ENCODE peak calls at places on chromosomes 4 and X, in four cellular contexts. O is upper lobe of left lung, L is GM23248, U is H1. P is an unnamed sample.
A peak's percentile ranks its signal among the peaks of the same experiment; 100 is the strongest.

GRCh38 chr4:76011700-76012387 is 4.5 kb upstream of the CXCL9 start:
- DNase-seq in O (peak; percentile 63), L (peak; percentile 92), U (peak; percentile 49), P (no peak)

GRCh38 chr4:39062094-39062493 is at the start of gene KLHL5:
- DNase-seq in O (no peak), L (peak; percentile 28), U (no peak), P (no peak)

GRCh38 chrX:119218198-119218597 is 17.9 kb upstream of the PGRMC1 start:
- DNase-seq in O (no peak), L (peak; percentile 49), U (no peak), P (no peak)

GRCh38 chr4:103306870-103307345 is 108.8 kb upstream of the CENPE start:
- DNase-seq in O (peak; percentile 13), L (peak; percentile 8), U (no peak), P (peak; percentile 28)

GRCh38 chrX:18426004-18426320 is 554 bp downstream of the CDKL5 start:
- DNase-seq in O (peak; percentile 85), L (peak; percentile 16), U (no peak), P (peak; percentile 1)

GRCh38 chr4:85909851-85910250 is 434.9 kb downstream of the ARHGAP24 start:
- DNase-seq in O (peak; percentile 56), L (no peak), U (no peak), P (peak; percentile 51)

GRCh38 chr4:185559913-185560281 is 24.6 kb upstream of the PDLIM3 start:
- DNase-seq in O (no peak), L (peak; percentile 51), U (no peak), P (peak; percentile 27)

GRCh38 chrX:40468033-40468979 is 112.5 kb upstream of the ATP6AP2 start:
- DNase-seq in O (no peak), L (peak; percentile 45), U (no peak), P (peak; percentile 43)

GRCh38 chr4:169861592-169861991 is 103.8 kb upstream of the HPF1 start:
- DNase-seq in O (no peak), L (no peak), U (no peak), P (no peak)

GRCh38 chr4:29390921-29391320 is 1329.2 kb upstream of the PCDH7 start:
- DNase-seq in O (no peak), L (no peak), U (no peak), P (no peak)

GRCh38 chr4:115187136-115187535 is 73.7 kb upstream of the NDST4 start:
- DNase-seq in O (no peak), L (peak; percentile 42), U (no peak), P (no peak)

GRCh38 chrX:102745513-102746133 is 25.1 kb downstream of the GPRASP3 start:
- DNase-seq in O (peak; percentile 43), L (peak; percentile 21), U (peak; percentile 62), P (no peak)

GRCh38 chr4:144547678-144548298 is 98.2 kb upstream of the HHIP start:
- DNase-seq in O (no peak), L (no peak), U (no peak), P (no peak)

GRCh38 chrX:44462851-44463250 is 79.8 kb downstream of the FUNDC1 start:
- DNase-seq in O (no peak), L (peak; percentile 10), U (no peak), P (no peak)

GRCh38 chrX:15606064-15606590 is 5.4 kb upstream of the ACE2 start:
- DNase-seq in O (no peak), L (no peak), U (no peak), P (no peak)

GRCh38 chr4:150746156-150746555 is 164.2 kb downstream of the MAB21L2 start:
- DNase-seq in O (no peak), L (no peak), U (no peak), P (no peak)

GRCh38 chrX:129239371-129239770 is 283.9 kb downstream of the SMARCA1 start:
- DNase-seq in O (no peak), L (peak; percentile 19), U (no peak), P (no peak)

GRCh38 chrX:51257490-51257889 is 75.1 kb upstream of the NUDT10 start:
- DNase-seq in O (no peak), L (no peak), U (no peak), P (no peak)

DNA sequence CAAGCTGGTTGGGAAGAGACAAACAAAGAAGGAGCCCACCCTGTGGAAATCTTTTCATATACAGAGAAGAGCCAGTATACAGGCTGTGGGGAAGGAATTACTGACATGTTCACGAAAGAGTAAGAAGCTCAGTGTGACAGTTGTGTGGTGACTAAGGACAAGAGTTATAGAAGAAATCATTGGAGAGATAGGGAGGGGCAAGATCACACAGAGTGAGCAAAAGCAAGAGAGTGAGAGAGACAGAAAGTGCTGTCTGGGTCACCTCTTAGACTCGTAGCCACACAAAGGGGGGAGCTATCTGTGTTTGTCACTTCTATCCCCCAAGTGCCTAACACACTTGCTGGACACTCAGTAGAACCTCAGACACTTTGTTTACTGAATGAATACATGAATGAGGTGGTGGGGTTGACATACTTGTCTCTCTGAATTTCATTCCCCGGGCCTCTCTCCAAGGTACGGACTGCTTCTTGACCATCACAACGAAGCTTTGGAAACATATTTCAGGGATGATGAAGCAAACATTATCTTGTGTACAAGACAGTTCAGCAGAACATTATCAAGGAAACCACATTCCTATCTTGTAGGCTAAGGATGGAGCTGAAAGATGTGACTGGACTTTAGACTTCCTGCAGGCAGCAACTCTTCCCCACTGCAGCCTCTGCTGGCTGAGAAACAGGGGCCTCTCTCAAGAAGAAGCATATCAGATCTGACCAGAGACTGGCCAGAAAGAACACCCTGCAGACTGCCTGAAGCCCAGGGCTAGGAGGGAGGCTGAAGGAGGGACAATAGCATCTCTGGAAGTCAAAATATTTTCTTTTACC is 168.2 kb downstream of the AMELX start:
- DNase-seq in O (no peak), L (peak; percentile 45), U (no peak), P (no peak)
- H3K27ac ChIP-seq in O (no peak overlapping the region), L (peak overlapping the region; percentile 30), U (no peak overlapping the region), P (no peak overlapping the region)

GRCh38 chr4:51853027-51853682 is 10.2 kb downstream of the DCUN1D4 start:
- DNase-seq in O (no peak), L (peak; percentile 38), U (no peak), P (no peak)

GRCh38 chr4:51849430-51849829 is 6.5 kb downstream of the DCUN1D4 start:
- DNase-seq in O (no peak), L (no peak), U (no peak), P (no peak)

GRCh38 chr4:51851090-51851936 is 8.4 kb downstream of the DCUN1D4 start:
- DNase-seq in O (no peak), L (no peak), U (no peak), P (no peak)

GRCh38 chr4:51850294-51850693 is 7.3 kb downstream of the DCUN1D4 start:
- DNase-seq in O (no peak), L (no peak), U (no peak), P (no peak)

DNA sequence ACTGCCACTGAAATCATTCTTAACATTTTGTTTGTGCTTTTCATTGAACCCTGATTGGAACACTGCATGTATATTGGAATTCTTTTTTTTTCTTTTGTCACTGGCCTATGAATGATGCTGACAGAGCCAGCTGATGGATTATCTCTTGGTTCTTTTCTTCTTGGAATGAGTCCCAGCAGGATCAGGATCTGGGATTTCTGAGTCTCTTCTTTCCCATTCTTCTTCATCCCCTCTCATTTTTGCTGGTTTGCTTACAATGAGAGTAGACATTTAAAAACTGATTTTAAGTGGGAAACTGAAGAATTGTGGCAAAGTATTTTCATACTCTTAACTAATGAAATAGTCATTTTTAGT is 9.0 kb downstream of the DCUN1D4 start:
- DNase-seq in O (no peak), L (no peak), U (no peak), P (no peak)
- H3K4me1 ChIP-seq in O (peaks cover 4% of the 10 kb centered on the region), L (peaks cover 16% of the 10 kb centered on the region), U (peaks cover 9% of the 10 kb centered on the region), P (peaks cover 20% of the 10 kb centered on the region)

GRCh38 chr4:139154952-139155557 is 22.0 kb downstream of the ELF2 start:
- DNase-seq in O (no peak), L (no peak), U (no peak), P (no peak)
- H3K27ac ChIP-seq in O (no peak overlapping the region), L (no peak overlapping the region), U (peak overlapping the region; percentile 78), P (no peak overlapping the region)

GRCh38 chrX:367349-367748 is 19.4 kb downstream of the PPP2R3B start:
- DNase-seq in O (no peak), L (no peak), U (no peak), P (no peak)
- H3K4me1 ChIP-seq in O (no peaks in the 10 kb centered on the region), L (no peaks in the 10 kb centered on the region), U (peaks cover 10% of the 10 kb centered on the region), P (no peaks in the 10 kb centered on the region)

GRCh38 chr4:15778742-15779231 is 659 bp downstream of the CD38 start:
- DNase-seq in O (peak; percentile 92), L (peak; percentile 32), U (peak; percentile 53), P (no peak)

GRCh38 chr4:15777697-15778096 is 431 bp upstream of the CD38 start:
- DNase-seq in O (no peak), L (no peak), U (no peak), P (no peak)

GRCh38 chr4:15776871-15777648 is 1.1 kb upstream of the CD38 start:
- DNase-seq in O (no peak), L (no peak), U (no peak), P (no peak)

GRCh38 chr4:15779336-15779735 is 1.2 kb downstream of the CD38 start:
- DNase-seq in O (no peak), L (peak; percentile 74), U (peak; percentile 53), P (no peak)

GRCh38 chr4:15778191-15778741 is at the start of gene CD38:
- DNase-seq in O (no peak), L (peak; percentile 41), U (peak; percentile 73), P (no peak)
- H3K27ac ChIP-seq in O (peak within 1 kb of the TSS; percentile 78), L (no peak within 1 kb of the TSS), U (no peak within 1 kb of the TSS), P (no peak within 1 kb of the TSS)

DNA sequence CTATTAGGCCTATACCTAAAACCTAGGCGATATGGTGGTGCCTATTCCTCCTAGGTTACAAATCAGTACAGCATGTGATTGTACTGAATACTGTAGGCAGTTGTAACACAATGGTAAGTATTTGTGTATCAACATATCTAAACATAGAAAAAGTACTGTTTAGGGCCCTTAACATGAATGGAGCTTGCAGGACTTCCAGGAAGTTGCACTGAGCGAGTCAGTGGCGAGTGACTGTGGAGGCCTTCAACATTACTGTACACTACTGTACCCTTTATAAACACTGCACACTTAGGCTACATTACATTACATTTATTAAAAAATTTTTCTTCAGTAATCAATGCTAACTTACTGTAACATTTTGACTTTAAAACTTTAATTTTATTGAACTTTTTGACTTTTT is 37.8 kb downstream of the WWC2 start:
- DNase-seq in O (no peak), L (peak; percentile 23), U (no peak), P (no peak)
- H3K4me1 ChIP-seq in O (peaks cover 7% of the 10 kb centered on the region), L (peaks cover 30% of the 10 kb centered on the region), U (peaks cover 1% of the 10 kb centered on the region), P (peaks cover 3% of the 10 kb centered on the region)

GRCh38 chr4:139902328-139903217 is 237.0 kb downstream of the MGST2 start:
- DNase-seq in O (no peak), L (peak; percentile 61), U (no peak), P (no peak)
- H3K27ac ChIP-seq in O (peak overlapping the region; percentile 35), L (peak overlapping the region; percentile 30), U (no peak overlapping the region), P (no peak overlapping the region)

GRCh38 chr4:2866891-2867290 is 23.2 kb downstream of the ADD1 start:
- DNase-seq in O (no peak), L (peak; percentile 28), U (no peak), P (no peak)

GRCh38 chr4:2869659-2870058 is 26.0 kb downstream of the ADD1 start:
- DNase-seq in O (no peak), L (no peak), U (no peak), P (no peak)

GRCh38 chr4:2867758-2868491 is 24.3 kb downstream of the ADD1 start:
- DNase-seq in O (no peak), L (peak; percentile 54), U (no peak), P (peak; percentile 26)

GRCh38 chr4:2870098-2870497 is 26.5 kb downstream of the ADD1 start:
- DNase-seq in O (no peak), L (no peak), U (no peak), P (no peak)

GRCh38 chr4:2868840-2869487 is 25.3 kb downstream of the ADD1 start:
- DNase-seq in O (no peak), L (peak; percentile 27), U (no peak), P (no peak)
- H3K4me1 ChIP-seq in O (peaks cover 90% of the 10 kb centered on the region), L (peaks cover 31% of the 10 kb centered on the region), U (peaks cover 3% of the 10 kb centered on the region), P (peaks cover 73% of the 10 kb centered on the region)